ENCODE peak calls at places on chromosomes 1 and 21, in five cellular contexts. P, Z, Y, D and E are unnamed samples.

GRCh38 chr1:73673980-73674379 is 524.0 kb downstream of the LRRIQ3 start:
- DNase-seq in Z (peak; percentile 80), P (no peak), Y (no peak), D (no peak), E (peak; percentile 32)

GRCh38 chr1:213693864-213694263 is 293.9 kb upstream of the PROX1 start:
- DNase-seq in Z (no peak), D (no peak), P (no peak), Y (no peak), E (peak; percentile 24)

GRCh38 chr1:6850537-6850936 is 65.3 kb downstream of the CAMTA1 start:
- DNase-seq in Z (no peak), P (no peak), D (no peak), Y (no peak), E (no peak)

GRCh38 chr1:16083486-16083885 is 10.0 kb upstream of the FAM131C start:
- DNase-seq in Z (no peak), D (no peak), Y (no peak), P (no peak), E (no peak)

GRCh38 chr1:185291647-185292046 is 25.4 kb downstream of the IVNS1ABP start:
- DNase-seq in Z (no peak), D (no peak), Y (no peak), P (no peak), E (no peak)

GRCh38 chr1:76674689-76675088 is 192.6 kb upstream of the ST6GALNAC5 start:
- DNase-seq in D (no peak), Z (no peak), P (no peak), Y (no peak), E (no peak)

GRCh38 chr1:76021816-76022215 is 52.7 kb upstream of the ST6GALNAC3 start:
- DNase-seq in Z (no peak), P (no peak), D (no peak), Y (no peak), E (no peak)

GRCh38 chr1:14737561-14738094 is 139.1 kb downstream of the KAZN start:
- DNase-seq in P (no peak), Y (no peak), D (peak; percentile 86), Z (no peak), E (no peak)

GRCh38 chr1:16210581-16210980 is 1.9 kb downstream of the ARHGEF19 start:
- DNase-seq in Z (no peak), Y (no peak), D (no peak), P (no peak), E (no peak)

GRCh38 chr1:243623831-243624230 is 226.2 kb downstream of the AKT3 start:
- DNase-seq in D (no peak), P (peak; percentile 51), Y (peak; percentile 86), Z (peak; percentile 63), E (no peak)

GRCh38 chr1:160363951-160364350 is 2.9 kb upstream of the NHLH1 start:
- DNase-seq in Y (no peak), Z (no peak), P (no peak), D (no peak), E (no peak)

GRCh38 chr1:181100015-181100905 is 11.8 kb downstream of the IER5 start:
- DNase-seq in Y (no peak), P (no peak), D (no peak), Z (peak; percentile 77), E (peak; percentile 43)

GRCh38 chr1:227733751-227734545 is 1.2 kb downstream of the JMJD4 start:
- DNase-seq in P (no peak), D (no peak), Z (peak; percentile 68), Y (no peak), E (no peak)
- H3K4me2 ChIP-seq in P (peak overlapping the region; percentile 89), D (peak overlapping the region; percentile 72), Z (peak overlapping the region; percentile 91), Y (peak overlapping the region; percentile 92), E (peak overlapping the region; percentile 99)

GRCh38 chr1:89829186-89829585 is 8.4 kb downstream of the LRRC8D start:
- DNase-seq in P (no peak), Y (no peak), Z (no peak), D (no peak), E (no peak)
- H3K4me1 ChIP-seq in P (no peaks in the 10 kb centered on the region), Y (no peaks in the 10 kb centered on the region), Z (peaks cover 19% of the 10 kb centered on the region), D (peaks cover 11% of the 10 kb centered on the region), E (peaks cover 33% of the 10 kb centered on the region)

DNA sequence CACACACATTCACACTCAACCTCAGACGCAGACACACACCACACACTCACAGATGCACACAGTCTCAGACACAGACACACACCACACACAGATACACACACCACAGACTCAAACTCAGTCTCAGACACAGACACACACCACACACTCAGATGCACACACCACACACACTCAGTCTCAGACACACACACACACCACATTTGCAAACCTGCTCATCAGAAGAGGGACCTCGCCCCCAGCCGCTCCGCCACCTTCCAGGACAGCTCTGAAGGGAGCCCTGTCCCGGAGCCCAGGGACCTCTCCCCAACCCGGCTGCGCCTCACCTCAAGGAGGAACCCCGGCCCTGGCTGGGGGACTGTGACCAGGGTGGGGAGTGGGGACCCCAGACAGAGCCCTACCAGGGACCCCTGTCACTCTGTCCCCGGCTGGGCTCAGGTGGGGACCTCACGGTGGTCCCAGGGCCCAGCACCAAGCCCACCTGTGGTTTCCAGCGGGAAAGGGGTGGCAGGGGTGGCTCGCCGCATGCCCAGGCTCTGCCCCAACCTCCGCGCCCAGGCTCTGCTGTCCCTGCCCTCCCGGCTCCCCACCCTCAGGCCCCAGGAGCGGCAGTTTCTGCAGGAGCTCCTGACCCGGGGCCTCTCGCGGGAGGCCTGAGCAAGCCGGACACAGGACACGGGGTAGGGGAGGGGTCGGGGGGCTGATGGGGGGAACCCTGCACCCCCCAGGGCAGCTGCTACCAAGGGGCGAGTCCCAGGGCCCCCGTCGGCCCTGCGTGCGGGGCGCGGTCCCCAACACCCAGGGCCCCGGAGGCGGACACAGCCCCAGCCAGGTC is 701 bp upstream of the COL6A2 start:
- DNase-seq in Y (no peak), P (peak; percentile 40), D (no peak), Z (no peak), E (no peak)
- H2AFZ ChIP-seq in Y (peak overlapping the region; percentile 84), P (no peak overlapping the region), D (no peak overlapping the region), Z (no peak overlapping the region), E (peak overlapping the region; percentile 91)

GRCh38 chr1:200376521-200376920 is 33.3 kb downstream of the ZNF281 start:
- DNase-seq in Y (no peak), D (no peak), P (no peak), Z (peak; percentile 74), E (no peak)
- H3K4me2 ChIP-seq in Y (no peak overlapping the region), D (peak overlapping the region; percentile 72), P (no peak overlapping the region), Z (no peak overlapping the region), E (no peak overlapping the region)

GRCh38 chr1:40796939-40797667 is 13.5 kb downstream of the KCNQ4 start:
- DNase-seq in Y (no peak), P (no peak), D (no peak), Z (no peak), E (no peak)
- H3K4me1 ChIP-seq in Y (peaks cover 7% of the 10 kb centered on the region), P (peaks cover 3% of the 10 kb centered on the region), D (peaks cover 32% of the 10 kb centered on the region), Z (peaks cover 5% of the 10 kb centered on the region), E (peaks cover 22% of the 10 kb centered on the region)

GRCh38 chr1:89799495-89799894 is 21.3 kb upstream of the LRRC8D start:
- DNase-seq in P (no peak), Z (peak; percentile 30), Y (no peak), D (no peak), E (no peak)
- H2AFZ ChIP-seq in P (no peak overlapping the region), Z (no peak overlapping the region), Y (no peak overlapping the region), D (no peak overlapping the region), E (no peak overlapping the region)

DNA sequence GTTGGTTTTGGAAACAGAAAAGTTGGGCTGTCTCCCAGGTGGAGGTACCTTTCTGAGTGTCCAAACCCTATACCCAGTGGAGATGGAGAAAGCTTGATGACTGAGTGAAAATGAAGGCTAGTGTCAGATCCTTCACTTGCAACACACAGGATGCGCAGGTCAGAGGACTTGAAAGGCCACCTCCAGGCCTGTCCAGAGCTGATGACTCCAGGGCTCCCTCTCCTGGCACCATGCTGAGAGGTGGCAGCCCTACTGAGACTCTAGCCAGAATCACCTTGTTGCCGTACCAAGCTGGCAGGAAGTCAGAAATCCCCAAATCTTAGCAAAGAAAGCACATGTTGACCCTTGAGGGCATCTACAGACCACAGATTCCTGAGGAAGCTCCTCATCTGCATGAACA is 16.4 kb downstream of the KNCN start:
- DNase-seq in P (no peak), Y (no peak), Z (peak; percentile 47), D (peak; percentile 32), E (no peak)
- H3K4me2 ChIP-seq in P (no peak overlapping the region), Y (no peak overlapping the region), Z (no peak overlapping the region), D (no peak overlapping the region), E (no peak overlapping the region)

GRCh38 chr1:154422521-154422920 is 17.4 kb downstream of the IL6R start:
- DNase-seq in Y (no peak), Z (peak; percentile 69), D (no peak), P (no peak), E (no peak)

GRCh38 chr1:154420961-154421924 is 16.1 kb downstream of the IL6R start:
- DNase-seq in P (no peak), D (no peak), Z (no peak), Y (no peak), E (no peak)

GRCh38 chr1:154425172-154425571 is 20.0 kb downstream of the IL6R start:
- DNase-seq in Z (no peak), P (no peak), D (no peak), Y (no peak), E (no peak)

GRCh38 chr1:154423988-154424326 is 18.8 kb downstream of the IL6R start:
- DNase-seq in Z (no peak), Y (no peak), P (no peak), D (no peak), E (no peak)

GRCh38 chr1:154423303-154423987 is 18.3 kb downstream of the IL6R start:
- DNase-seq in D (no peak), Y (peak; percentile 46), P (peak; percentile 66), Z (peak; percentile 72), E (peak; percentile 58)
- H3K4me1 ChIP-seq in D (peaks cover 2% of the 10 kb centered on the region), Y (peaks cover 46% of the 10 kb centered on the region), P (peaks cover 62% of the 10 kb centered on the region), Z (peaks cover 71% of the 10 kb centered on the region), E (peaks cover 9% of the 10 kb centered on the region)